ENCODE peak calls at places on chromosomes 1 and 21, in eight cellular contexts. X is left lung, I is Caco-2, O is AG04450, D is fibroblast of lung, P is IMR-90, K is thoracic aorta, N is HepG2. Z is an unnamed sample. For H3K27me3, the result is how much of the 10 kb centered on the place peaks cover.

GRCh38 chr1:211632117-211632807 is 43.2 kb downstream of the NEK2 start:
- DNase-seq in N (no peak), D (peak), O (no peak), I (no peak), K (no peak), X (no peak), P (no peak), Z (no peak)

GRCh38 chr1:51268675-51269033 is 32.6 kb downstream of the RNF11 start:
- DNase-seq in I (no peak), X (no peak), K (no peak), O (no peak), D (peak), P (no peak), N (no peak), Z (peak)

GRCh38 chr1:173429517-173430477 is 47.3 kb upstream of the PRDX6 start:
- DNase-seq in O (peak), K (peak), I (peak), P (peak), N (peak), X (peak), D (peak), Z (no peak)

GRCh38 chr1:226406401-226406881 is 1.5 kb downstream of the PARP1 start:
- DNase-seq in I (no peak), P (peak), D (peak), X (no peak), K (no peak), O (no peak), N (peak), Z (no peak)

GRCh38 chr1:189962171-189962570 is 515.5 kb downstream of the BRINP3 start:
- DNase-seq in X (no peak), N (no peak), D (peak), P (peak), O (peak), K (no peak), I (no peak), Z (no peak)

GRCh38 chr1:174998569-174999215 is 1.1 kb upstream of the CACYBP start:
- DNase-seq in X (no peak), K (no peak), I (peak), D (peak), O (no peak), N (peak), P (peak), Z (no peak)

GRCh38 chr1:101996830-101997485 is at the start of gene OLFM3:
- DNase-seq in I (no peak), X (no peak), N (peak), K (no peak), D (peak), P (no peak), O (no peak), Z (peak)

GRCh38 chr1:94456736-94457135 is 38.5 kb downstream of the ABCD3 start:
- DNase-seq in P (peak), O (no peak), N (no peak), I (no peak), K (no peak), X (no peak), D (peak), Z (no peak)

GRCh38 chr1:183711691-183712401 is 58.7 kb upstream of the APOBEC4 start:
- DNase-seq in K (no peak), P (peak), X (no peak), D (peak), N (no peak), I (no peak), O (no peak), Z (no peak)

GRCh38 chr21:33789697-33790096 is 125.9 kb downstream of the ATP5PO start:
- DNase-seq in P (no peak), D (peak), X (no peak), N (no peak), I (no peak), K (no peak), O (no peak), Z (no peak)

GRCh38 chr1:156122519-156123355 is 8.2 kb downstream of the LMNA start:
- DNase-seq in N (peak), I (peak), K (peak), X (peak), D (peak), P (peak), O (no peak), Z (no peak)

GRCh38 chr1:243926803-243927245 is 76.8 kb upstream of the AKT3 start:
- DNase-seq in P (peak), O (peak), X (no peak), N (no peak), K (no peak), D (peak), I (no peak), Z (no peak)

GRCh38 chr1:245291351-245291750 is 136.6 kb downstream of the KIF26B start:
- DNase-seq in N (no peak), D (no peak), O (no peak), X (no peak), P (no peak), I (no peak), K (no peak), Z (no peak)

GRCh38 chr1:45097944-45098343 is 85.9 kb downstream of the UROD start:
- DNase-seq in P (no peak), N (peak), X (no peak), D (no peak), O (no peak), I (no peak), K (no peak), Z (no peak)

GRCh38 chr1:84382127-84382526 is 16.2 kb upstream of the DNASE2B start:
- DNase-seq in X (no peak), K (no peak), I (no peak), D (no peak), P (peak), O (no peak), N (no peak), Z (no peak)

GRCh38 chr1:56824956-56825355 is 5.8 kb upstream of the FYB2 start:
- DNase-seq in N (no peak), I (no peak), X (no peak), D (peak), O (no peak), P (peak), K (no peak), Z (no peak)

GRCh38 chr1:183039985-183040447 is 16.8 kb downstream of the LAMC1 start:
- DNase-seq in I (no peak), P (peak), K (no peak), N (no peak), D (peak), X (no peak), O (peak), Z (no peak)

GRCh38 chr1:43537423-43538142 is 6.9 kb downstream of the PTPRF start:
- DNase-seq in K (no peak), I (no peak), X (no peak), D (peak), N (no peak), O (no peak), P (peak), Z (no peak)

GRCh38 chr1:63799810-63800209 is 26.0 kb downstream of the ROR1 start:
- DNase-seq in N (no peak), P (peak), K (no peak), O (no peak), D (peak), I (no peak), X (no peak), Z (no peak)

GRCh38 chr1:11831945-11832725 is 15.4 kb downstream of the NPPA start:
- DNase-seq in I (no peak), X (no peak), K (no peak), O (no peak), D (no peak), P (no peak), N (no peak), Z (no peak)

GRCh38 chr1:151047925-151048644 is 534 bp downstream of the C1orf56 start:
- DNase-seq in X (peak), D (peak), I (peak), O (no peak), P (peak), K (peak), N (peak), Z (peak)

GRCh38 chr1:202811296-202812175 is 782 bp downstream of the PCAT6 start:
- DNase-seq in X (peak), K (no peak), D (no peak), N (peak), P (peak), O (no peak), I (no peak), Z (no peak)

GRCh38 chr1:68228833-68229232 is 3.5 kb downstream of the WLS start:
- DNase-seq in K (no peak), X (no peak), I (no peak), P (peak), N (no peak), O (no peak), D (no peak), Z (no peak)
- H3K4me3 ChIP-seq in K (peak), X (no peak), I (no peak), P (peak), N (no peak), O (peak), D (peak), Z (no peak)

GRCh38 chr1:3404801-3405200 is 49.7 kb upstream of the ARHGEF16 start:
- DNase-seq in D (no peak), P (no peak), I (no peak), N (no peak), O (no peak), X (no peak), K (no peak), Z (no peak)

GRCh38 chr1:3402258-3403010 is 52.0 kb upstream of the ARHGEF16 start:
- DNase-seq in P (no peak), K (no peak), O (no peak), X (no peak), I (no peak), D (peak), N (no peak), Z (no peak)

GRCh38 chr1:3403011-3403345 is 51.5 kb upstream of the ARHGEF16 start:
- DNase-seq in P (no peak), N (no peak), I (no peak), X (no peak), D (no peak), K (no peak), O (no peak), Z (no peak)

GRCh38 chr1:3404301-3404700 is 50.2 kb upstream of the ARHGEF16 start:
- DNase-seq in N (no peak), X (no peak), O (no peak), D (no peak), P (no peak), K (no peak), I (no peak), Z (no peak)

DNA sequence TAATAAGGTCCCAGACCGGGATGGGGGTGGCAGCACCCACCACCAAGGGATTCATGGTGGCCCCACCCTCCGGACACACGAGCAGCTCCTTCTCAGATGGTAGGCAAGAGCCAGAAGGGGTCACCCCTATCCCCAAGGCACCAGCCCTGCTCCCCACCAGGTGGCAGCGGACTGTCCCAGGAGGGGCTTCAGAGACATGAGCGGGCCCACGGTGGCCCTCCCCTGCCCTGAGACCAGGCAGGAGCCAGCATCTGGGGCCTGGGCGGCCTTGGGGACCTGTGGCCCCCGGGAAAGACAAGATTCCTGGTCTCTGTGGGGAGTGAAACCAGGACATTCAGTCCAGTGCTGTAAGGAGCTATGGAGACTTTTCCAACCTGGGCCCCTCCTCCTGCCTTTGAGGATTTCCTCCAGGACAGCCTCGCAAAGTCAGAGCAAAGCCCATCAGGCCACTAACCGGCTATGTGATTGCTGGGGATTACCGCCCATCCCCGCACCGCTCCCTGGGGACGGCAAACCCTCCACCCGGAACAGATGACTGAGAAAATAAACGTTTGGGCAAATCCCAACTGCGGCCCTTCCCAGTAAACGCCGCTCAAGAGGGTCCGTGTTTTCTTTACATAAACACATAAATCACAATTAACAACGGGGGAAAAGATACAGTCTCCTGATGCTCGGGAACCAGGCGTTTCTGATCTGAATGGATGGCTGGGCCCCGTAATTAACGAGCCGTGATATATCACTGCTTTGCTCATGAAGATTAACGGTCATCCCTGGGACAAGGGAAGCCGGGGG is 50.9 kb upstream of the ARHGEF16 start:
- DNase-seq in K (no peak), P (no peak), N (peak), D (no peak), O (no peak), I (no peak), X (no peak), Z (no peak)
- TF ChIP-seq CTCF in K (no peak), P (no peak), N (peak), D (no peak), O (peak), I (peak), X (no peak), Z (no peak)

GRCh38 chr1:20727746-20728316 is 4.7 kb downstream of the SH2D5 start:
- DNase-seq in O (no peak), X (peak), P (no peak), N (no peak), I (no peak), K (no peak), D (no peak), Z (no peak)

GRCh38 chr1:20724364-20725188 is 6.8 kb upstream of the KIF17 start:
- DNase-seq in D (no peak), N (no peak), I (no peak), P (no peak), K (no peak), X (no peak), O (no peak), Z (no peak)

GRCh38 chr1:20725189-20726106 is 7.1 kb downstream of the SH2D5 start:
- DNase-seq in O (peak), N (no peak), K (no peak), P (peak), I (no peak), D (peak), X (peak), Z (no peak)

GRCh38 chr1:20726932-20727745 is 5.4 kb downstream of the SH2D5 start:
- DNase-seq in K (no peak), X (peak), D (no peak), N (no peak), I (no peak), P (no peak), O (no peak), Z (no peak)

GRCh38 chr1:20726107-20726911 is 6.2 kb downstream of the SH2D5 start:
- DNase-seq in O (no peak), X (peak), I (no peak), K (no peak), D (no peak), N (no peak), P (no peak), Z (no peak)
- H3K27me3 ChIP-seq in O (under half), X (under half), I (under half), K (under half), D (under half), N (under half), P (under half), Z (under half)

DNA sequence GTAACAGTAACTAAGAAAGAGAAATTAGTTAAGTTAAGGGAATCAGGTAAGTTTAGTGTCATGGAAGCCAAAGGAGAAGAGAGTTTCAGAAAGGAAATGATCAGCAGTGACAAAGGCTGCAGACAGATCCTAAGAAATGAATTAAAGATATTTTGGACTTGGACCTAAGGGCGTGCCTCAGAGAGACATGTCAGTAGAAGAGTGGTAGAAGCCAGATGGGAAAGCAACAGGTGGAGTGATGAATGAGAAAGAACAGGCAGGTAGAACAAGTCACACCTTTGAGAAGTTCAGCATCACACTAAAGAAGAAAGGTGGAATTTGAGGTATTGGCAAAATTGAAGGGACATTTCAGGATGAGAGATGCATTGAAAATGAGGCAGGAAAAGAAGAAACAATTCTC is 1.4 kb upstream of the C4BPA start:
- DNase-seq in N (no peak), P (no peak), X (no peak), D (no peak), K (no peak), O (no peak), I (no peak), Z (no peak)
- H3K4me3 ChIP-seq in N (no peak), P (no peak), X (no peak), D (no peak), K (no peak), O (no peak), I (no peak), Z (no peak)

DNA sequence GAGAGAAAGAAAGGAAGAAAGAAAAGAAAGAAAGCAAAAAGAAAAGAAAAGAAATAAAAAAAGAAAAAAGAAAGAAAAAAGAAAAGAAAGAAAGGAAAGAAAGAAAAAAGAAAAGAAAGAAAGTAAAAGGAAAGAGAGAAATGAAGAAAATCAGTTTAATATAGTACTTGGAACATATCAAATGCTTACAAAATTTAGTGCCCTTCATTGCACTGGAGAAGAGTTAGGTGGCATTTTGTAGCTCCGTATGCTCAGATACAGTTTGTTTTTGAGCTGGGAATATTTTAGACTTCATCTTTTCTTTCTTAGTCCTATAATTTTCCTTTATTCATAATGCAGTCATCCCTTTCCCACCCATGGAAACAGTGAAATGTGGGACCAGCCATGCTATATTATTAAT is 56.2 kb upstream of the APP start:
- DNase-seq in P (no peak), O (no peak), N (no peak), K (no peak), D (no peak), X (no peak), I (no peak), Z (no peak)
- TF ChIP-seq CTCF in P (no peak), O (no peak), N (no peak), K (no peak), D (no peak), X (no peak), I (no peak), Z (no peak)

GRCh38 chr1:34715139-34715538 is 39.7 kb upstream of the GJB5 start:
- DNase-seq in N (no peak), K (no peak), I (no peak), P (no peak), X (no peak), D (no peak), O (no peak), Z (no peak)
- H3K27me3 ChIP-seq in N (under half), K (under half), I (under half), P (under half), X (under half), D (under half), O (under half), Z (under half)

GRCh38 chr1:24122776-24123175 is 10.8 kb upstream of the MYOM3 start:
- DNase-seq in P (no peak), D (no peak), K (no peak), N (no peak), X (no peak), O (no peak), I (no peak), Z (no peak)

GRCh38 chr1:24119859-24120756 is 8.2 kb upstream of the MYOM3 start:
- DNase-seq in X (peak), D (peak), I (peak), N (peak), K (no peak), O (no peak), P (peak), Z (no peak)

GRCh38 chr1:24120965-24121364 is 9.0 kb upstream of the MYOM3 start:
- DNase-seq in K (no peak), D (no peak), P (no peak), X (no peak), I (no peak), O (no peak), N (no peak), Z (no peak)

GRCh38 chr1:24119489-24119858 is 7.5 kb upstream of the MYOM3 start:
- DNase-seq in N (no peak), X (no peak), I (no peak), P (no peak), K (no peak), O (no peak), D (no peak), Z (no peak)

GRCh38 chr1:24121406-24121805 is 9.5 kb upstream of the MYOM3 start:
- DNase-seq in K (no peak), P (no peak), O (no peak), N (no peak), D (no peak), X (no peak), I (no peak), Z (no peak)
- H3K4me3 ChIP-seq in K (no peak), P (no peak), O (no peak), N (no peak), D (no peak), X (no peak), I (no peak), Z (no peak)

DNA sequence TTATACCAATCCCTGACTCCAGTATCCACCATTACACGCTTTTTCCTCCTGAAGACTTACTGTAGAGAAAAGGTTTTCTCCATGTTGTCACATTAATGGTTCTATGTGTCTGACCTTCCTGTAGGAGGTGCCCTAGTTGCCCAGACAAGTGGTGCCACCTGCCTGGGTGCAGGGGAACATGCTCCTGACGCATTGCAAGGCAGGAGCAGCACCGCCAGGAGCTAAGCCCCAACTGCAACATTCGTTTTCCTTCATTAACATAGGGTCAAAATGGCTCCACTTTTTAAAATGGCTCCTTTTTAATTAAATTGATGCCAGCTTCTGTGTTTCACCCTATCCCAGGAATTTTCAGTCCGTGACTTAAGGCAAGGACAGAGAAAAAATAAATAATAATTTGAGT is 220.1 kb upstream of the SAMSN1 start:
- DNase-seq in X (no peak), N (peak), P (no peak), D (no peak), K (no peak), I (no peak), O (no peak), Z (no peak)
- TF ChIP-seq CTCF in X (no peak), N (peak), P (no peak), D (no peak), K (no peak), I (no peak), O (no peak), Z (no peak)

Z was measured in GM06990.